ENCODE peak calls at places on chromosomes 4 and X, in eight cellular contexts. G is Peyer's patch, D is WERI-Rb-1, H is GM06990, O is A549, E is left lung, I is endothelial cell, Q is glutamatergic neuron. Z is an unnamed sample.
A peak's percentile ranks its signal among the peaks of the same experiment; 100 is the strongest.

GRCh38 chr4:154189346-154189745 is 302.3 kb downstream of the DCHS2 start:
- DNase-seq in G (no peak), D (no peak), H (no peak), O (no peak), E (no peak), I (no peak), Q (no peak), Z (no peak)

GRCh38 chr4:35102111-35102510 is 1142.2 kb downstream of the ARAP2 start:
- DNase-seq in G (no peak), D (no peak), H (no peak), O (no peak), E (no peak), I (no peak), Q (no peak), Z (no peak)

GRCh38 chr4:38179690-38180299 is 219.6 kb downstream of the PTTG2 start:
- DNase-seq in G (peak; percentile 79), D (peak; percentile 72), H (no peak), O (peak; percentile 55), E (no peak), I (peak; percentile 71), Q (peak; percentile 76), Z (peak; percentile 79)

GRCh38 chr4:86778169-86778568 is 71.0 kb downstream of the SLC10A6 start:
- DNase-seq in G (no peak), D (no peak), H (no peak), O (no peak), E (no peak), I (no peak), Q (no peak), Z (no peak)

GRCh38 chrX:10404435-10404834 is 215.9 kb downstream of the MID1 start:
- DNase-seq in G (no peak), D (no peak), H (no peak), O (no peak), E (no peak), I (no peak), Q (no peak), Z (no peak)

GRCh38 chr4:105569014-105569850 is 16.8 kb downstream of the ARHGEF38 start:
- DNase-seq in G (no peak), D (no peak), H (no peak), O (no peak), E (no peak), I (no peak), Q (no peak), Z (no peak)

GRCh38 chr4:105785792-105786191 is 77.2 kb downstream of the GSTCD start:
- DNase-seq in G (no peak), D (no peak), H (no peak), O (no peak), E (no peak), I (no peak), Q (no peak), Z (no peak)

GRCh38 chr4:38989487-38989886 is 42.7 kb downstream of the TMEM156 start:
- DNase-seq in G (no peak), D (no peak), H (no peak), O (no peak), E (no peak), I (no peak), Q (no peak), Z (no peak)

GRCh38 chrX:130014356-130014755 is 31.9 kb downstream of the BCORL1 start:
- DNase-seq in G (no peak), D (no peak), H (no peak), O (no peak), E (no peak), I (no peak), Q (no peak), Z (no peak)

DNA sequence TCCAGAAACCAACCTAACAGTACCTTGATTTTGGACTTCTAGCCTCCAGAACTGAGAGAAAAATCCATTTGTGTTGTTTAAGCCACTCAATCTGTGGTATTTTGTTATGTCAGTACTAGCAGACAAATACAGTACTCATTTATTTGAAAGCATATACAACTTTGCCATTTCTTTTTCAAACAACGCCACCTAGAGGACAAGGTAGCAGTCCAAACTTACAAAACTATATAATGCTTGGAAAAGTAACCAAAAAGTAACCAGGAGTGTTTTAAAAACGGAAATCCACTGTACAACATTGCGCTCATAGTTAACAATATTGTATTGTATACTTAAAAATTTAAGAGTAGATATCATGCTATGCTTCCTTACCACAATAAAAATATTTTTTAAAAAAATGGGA is 37.0 kb upstream of the FGF13 start:
- DNase-seq in G (no peak), D (no peak), H (no peak), O (peak; percentile 3), E (no peak), I (no peak), Q (no peak), Z (no peak)
- TF ChIP-seq CTCF in G (no peak), D (peak; percentile 32), H (peak; percentile 55), O (peak; percentile 40), E (peak; percentile 35), I (peak; percentile 48), Q (peak; percentile 52), Z (peak; percentile 81)

GRCh38 chrX:54182194-54182863 is 725 bp downstream of the FAM120C start:
- DNase-seq in G (peak; percentile 58), D (peak; percentile 37), H (peak; percentile 71), O (peak; percentile 66), E (peak; percentile 86), I (peak; percentile 23), Q (peak; percentile 55), Z (peak; percentile 71)

GRCh38 chrX:54181196-54181953 is 1.7 kb downstream of the FAM120C start:
- DNase-seq in G (no peak), D (no peak), H (no peak), O (no peak), E (no peak), I (no peak), Q (no peak), Z (no peak)

GRCh38 chrX:54184474-54184873 is 1.4 kb upstream of the FAM120C start:
- DNase-seq in G (no peak), D (no peak), H (no peak), O (no peak), E (no peak), I (no peak), Q (no peak), Z (no peak)

GRCh38 chrX:54180403-54180802 is 2.7 kb downstream of the FAM120C start:
- DNase-seq in G (no peak), D (no peak), H (no peak), O (no peak), E (no peak), I (no peak), Q (no peak), Z (no peak)

GRCh38 chrX:54182864-54183613 is at the start of gene FAM120C:
- DNase-seq in G (peak; percentile 75), D (peak; percentile 71), H (peak; percentile 83), O (peak; percentile 84), E (peak; percentile 82), I (peak; percentile 44), Q (peak; percentile 68), Z (peak; percentile 68)
- TF ChIP-seq CTCF in G (no peak), D (no peak), H (no peak), O (no peak), E (no peak), I (no peak), Q (no peak), Z (peak; percentile 14)

GRCh38 chr4:109676886-109677285 is 26.4 kb downstream of the CASP6 start:
- DNase-seq in G (no peak), D (no peak), H (no peak), O (no peak), E (no peak), I (no peak), Q (no peak), Z (no peak)
- TF ChIP-seq CTCF in G (no peak), D (no peak), H (peak; percentile 20), O (no peak), E (no peak), I (no peak), Q (no peak), Z (no peak)

GRCh38 chr4:76504613-76505465 is 69.8 kb downstream of the SHROOM3 start:
- DNase-seq in G (no peak), D (no peak), H (no peak), O (peak; percentile 39), E (no peak), I (peak; percentile 23), Q (no peak), Z (no peak)
- TF ChIP-seq CTCF in G (no peak), D (no peak), H (peak; percentile 42), O (peak; percentile 62), E (peak; percentile 65), I (peak; percentile 77), Q (peak; percentile 67), Z (peak; percentile 91)

DNA sequence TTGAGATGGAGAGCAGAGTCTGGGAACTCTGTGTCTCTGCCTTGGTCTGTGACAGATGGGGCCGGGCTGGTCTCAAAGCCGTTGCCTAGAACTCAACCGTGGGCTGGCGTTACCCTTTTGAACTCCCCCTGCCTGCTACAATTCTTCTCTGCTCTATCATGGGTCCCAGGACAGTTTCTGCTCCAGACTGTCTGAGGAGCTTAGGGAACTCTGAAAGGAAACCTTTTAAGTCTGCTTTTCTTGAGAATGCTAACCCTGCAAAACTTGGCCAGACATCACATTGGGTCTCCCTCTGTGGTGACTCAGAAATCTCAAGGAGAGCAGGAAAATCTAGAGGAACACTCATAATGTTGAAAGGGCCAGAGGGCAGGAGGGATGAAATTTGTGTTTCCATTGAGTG is 240.6 kb downstream of the CBR4 start:
- DNase-seq in G (no peak), D (no peak), H (no peak), O (peak; percentile 24), E (no peak), I (no peak), Q (no peak), Z (no peak)
- TF ChIP-seq CTCF in G (no peak), D (no peak), H (no peak), O (no peak), E (no peak), I (no peak), Q (no peak), Z (no peak)

GRCh38 chrX:109049903-109050302 is 313.5 kb upstream of the IRS4 start:
- DNase-seq in G (no peak), D (no peak), H (no peak), O (no peak), E (no peak), I (peak; percentile 3), Q (no peak), Z (no peak)
- TF ChIP-seq CTCF in G (no peak), D (peak; percentile 2), H (peak; percentile 52), O (no peak), E (no peak), I (peak; percentile 16), Q (peak; percentile 24), Z (peak; percentile 62)

DNA sequence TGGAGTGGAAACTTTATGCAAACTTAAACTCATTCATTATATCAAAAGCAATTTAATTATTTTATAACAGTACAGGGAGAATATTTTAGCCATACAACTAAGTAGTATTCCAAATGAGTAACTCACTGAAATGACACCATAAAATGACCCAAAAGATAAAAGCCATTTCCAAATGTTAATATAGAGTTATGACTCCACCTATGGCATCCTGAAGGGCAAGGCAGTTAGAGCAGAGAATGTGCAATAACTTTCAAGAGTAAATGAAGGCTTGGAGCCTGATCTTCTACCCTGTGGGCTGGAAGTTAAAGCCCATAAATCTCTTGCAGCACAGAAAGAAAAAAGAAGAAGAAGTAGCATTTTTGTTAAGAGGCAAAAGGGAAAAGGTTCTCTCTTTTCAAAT is 176.2 kb upstream of the SLIT2 start:
- DNase-seq in G (no peak), D (no peak), H (no peak), O (no peak), E (no peak), I (no peak), Q (no peak), Z (no peak)
- TF ChIP-seq CTCF in G (no peak), D (no peak), H (no peak), O (no peak), E (no peak), I (no peak), Q (no peak), Z (no peak)